ENCODE peak calls at places on chromosomes 4 and X, in nine cellular contexts. One of them, this sample, is unnamed.

GRCh38 chr4:177313263-177313662 is 3.6 kb downstream of the NEIL3 start:
- DNase-seq in Panc1: no peak
- DNase-seq in upper lobe of left lung: no peak
- DNase-seq in body of pancreas: no peak
- DNase-seq in IMR-90: peak; percentile 51
- DNase-seq in breast epithelium: no peak
- DNase-seq in left ventricle myocardium inferior: no peak
- DNase-seq in spleen: no peak
- DNase-seq in lower leg skin: no peak
- DNase-seq in this sample: peak; percentile 41

GRCh38 chr4:57110635-57111546 is 706 bp upstream of the IGFBP7 start:
- DNase-seq in IMR-90: peak; percentile 68
- DNase-seq in upper lobe of left lung: peak; percentile 3
- DNase-seq in spleen: peak; percentile 79
- DNase-seq in lower leg skin: peak; percentile 87
- DNase-seq in left ventricle myocardium inferior: peak; percentile 48
- DNase-seq in body of pancreas: peak; percentile 46
- DNase-seq in breast epithelium: peak; percentile 24
- DNase-seq in Panc1: no peak
- DNase-seq in this sample: peak; percentile 79

GRCh38 chr4:177687117-177687516 is 244.9 kb upstream of the AGA start:
- DNase-seq in body of pancreas: no peak
- DNase-seq in Panc1: no peak
- DNase-seq in spleen: no peak
- DNase-seq in upper lobe of left lung: no peak
- DNase-seq in lower leg skin: no peak
- DNase-seq in left ventricle myocardium inferior: no peak
- DNase-seq in IMR-90: no peak
- DNase-seq in breast epithelium: no peak
- DNase-seq in this sample: no peak

GRCh38 chrX:135345328-135345645 is 36.0 kb downstream of the ETDC start:
- DNase-seq in lower leg skin: peak; percentile 86
- DNase-seq in spleen: no peak
- DNase-seq in IMR-90: peak; percentile 49
- DNase-seq in Panc1: no peak
- DNase-seq in body of pancreas: peak; percentile 58
- DNase-seq in breast epithelium: no peak
- DNase-seq in left ventricle myocardium inferior: peak; percentile 45
- DNase-seq in upper lobe of left lung: no peak
- DNase-seq in this sample: peak; percentile 67

GRCh38 chrX:150236304-150236703 is 126.8 kb upstream of the MAMLD1 start:
- DNase-seq in Panc1: no peak
- DNase-seq in spleen: no peak
- DNase-seq in lower leg skin: peak; percentile 52
- DNase-seq in upper lobe of left lung: no peak
- DNase-seq in IMR-90: peak; percentile 44
- DNase-seq in breast epithelium: no peak
- DNase-seq in left ventricle myocardium inferior: no peak
- DNase-seq in body of pancreas: no peak
- DNase-seq in this sample: no peak

GRCh38 chr4:32061916-32062315 is 1341.7 kb downstream of the PCDH7 start:
- DNase-seq in body of pancreas: no peak
- DNase-seq in lower leg skin: no peak
- DNase-seq in IMR-90: no peak
- DNase-seq in breast epithelium: no peak
- DNase-seq in spleen: no peak
- DNase-seq in upper lobe of left lung: no peak
- DNase-seq in Panc1: no peak
- DNase-seq in left ventricle myocardium inferior: no peak
- DNase-seq in this sample: no peak

GRCh38 chrX:113906168-113906567 is 677.7 kb upstream of the HTR2C start:
- DNase-seq in body of pancreas: no peak
- DNase-seq in spleen: no peak
- DNase-seq in Panc1: no peak
- DNase-seq in IMR-90: no peak
- DNase-seq in lower leg skin: no peak
- DNase-seq in upper lobe of left lung: no peak
- DNase-seq in left ventricle myocardium inferior: no peak
- DNase-seq in breast epithelium: no peak
- DNase-seq in this sample: no peak

GRCh38 chr4:150972592-150972991 is 42.5 kb downstream of the LRBA start:
- DNase-seq in breast epithelium: no peak
- DNase-seq in Panc1: no peak
- DNase-seq in left ventricle myocardium inferior: no peak
- DNase-seq in lower leg skin: no peak
- DNase-seq in IMR-90: peak; percentile 32
- DNase-seq in body of pancreas: no peak
- DNase-seq in spleen: no peak
- DNase-seq in upper lobe of left lung: no peak
- DNase-seq in this sample: no peak

GRCh38 chrX:96752776-96753175 is 68.1 kb downstream of the DIAPH2 start:
- DNase-seq in IMR-90: no peak
- DNase-seq in upper lobe of left lung: no peak
- DNase-seq in left ventricle myocardium inferior: no peak
- DNase-seq in lower leg skin: no peak
- DNase-seq in breast epithelium: no peak
- DNase-seq in Panc1: no peak
- DNase-seq in spleen: no peak
- DNase-seq in body of pancreas: no peak
- DNase-seq in this sample: no peak

GRCh38 chr4:100367451-100367850 is 150.4 kb downstream of the EMCN start:
- DNase-seq in upper lobe of left lung: no peak
- DNase-seq in spleen: no peak
- DNase-seq in IMR-90: peak; percentile 63
- DNase-seq in left ventricle myocardium inferior: no peak
- DNase-seq in breast epithelium: no peak
- DNase-seq in Panc1: no peak
- DNase-seq in body of pancreas: no peak
- DNase-seq in lower leg skin: no peak
- DNase-seq in this sample: no peak

GRCh38 chr4:88101165-88101564 is 57.3 kb downstream of the ABCG2 start:
- DNase-seq in Panc1: no peak
- DNase-seq in spleen: no peak
- DNase-seq in lower leg skin: no peak
- DNase-seq in IMR-90: no peak
- DNase-seq in left ventricle myocardium inferior: no peak
- DNase-seq in breast epithelium: no peak
- DNase-seq in body of pancreas: peak; percentile 43
- DNase-seq in upper lobe of left lung: no peak
- DNase-seq in this sample: no peak

GRCh38 chr4:82561745-82562552 is at the start of gene TMEM150C:
- DNase-seq in upper lobe of left lung: peak; percentile 87
- DNase-seq in IMR-90: no peak
- DNase-seq in lower leg skin: no peak
- DNase-seq in spleen: no peak
- DNase-seq in body of pancreas: peak; percentile 15
- DNase-seq in left ventricle myocardium inferior: peak; percentile 43
- DNase-seq in breast epithelium: peak; percentile 22
- DNase-seq in Panc1: no peak
- DNase-seq in this sample: peak; percentile 11
- H3K4me3 ChIP-seq in upper lobe of left lung: peak within 1 kb of the TSS; percentile 75
- H3K4me3 ChIP-seq in IMR-90: peak within 1 kb of the TSS; percentile 68
- H3K4me3 ChIP-seq in lower leg skin: peak within 1 kb of the TSS; percentile 23
- H3K4me3 ChIP-seq in spleen: peak within 1 kb of the TSS; percentile 47
- H3K4me3 ChIP-seq in body of pancreas: peak within 1 kb of the TSS; percentile 53
- H3K4me3 ChIP-seq in left ventricle myocardium inferior: peak within 1 kb of the TSS; percentile 83
- H3K4me3 ChIP-seq in breast epithelium: peak within 1 kb of the TSS; percentile 93
- H3K4me3 ChIP-seq in Panc1: peak within 1 kb of the TSS; percentile 41
- H3K4me3 ChIP-seq in this sample: peak within 1 kb of the TSS; percentile 57

GRCh38 chr4:102543030-102543505 is 41.9 kb downstream of the NFKB1 start:
- DNase-seq in lower leg skin: no peak
- DNase-seq in body of pancreas: no peak
- DNase-seq in left ventricle myocardium inferior: no peak
- DNase-seq in IMR-90: no peak
- DNase-seq in upper lobe of left lung: no peak
- DNase-seq in Panc1: no peak
- DNase-seq in spleen: no peak
- DNase-seq in breast epithelium: no peak
- DNase-seq in this sample: no peak

GRCh38 chr4:102537280-102537679 is 36.1 kb downstream of the NFKB1 start:
- DNase-seq in IMR-90: peak; percentile 46
- DNase-seq in spleen: no peak
- DNase-seq in Panc1: no peak
- DNase-seq in upper lobe of left lung: no peak
- DNase-seq in lower leg skin: no peak
- DNase-seq in left ventricle myocardium inferior: no peak
- DNase-seq in breast epithelium: no peak
- DNase-seq in body of pancreas: no peak
- DNase-seq in this sample: no peak

GRCh38 chr4:102543529-102543928 is 42.4 kb downstream of the NFKB1 start:
- DNase-seq in upper lobe of left lung: no peak
- DNase-seq in left ventricle myocardium inferior: no peak
- DNase-seq in IMR-90: no peak
- DNase-seq in spleen: no peak
- DNase-seq in body of pancreas: no peak
- DNase-seq in breast epithelium: no peak
- DNase-seq in lower leg skin: no peak
- DNase-seq in Panc1: no peak
- DNase-seq in this sample: no peak

GRCh38 chr4:102546635-102547034 is 45.5 kb downstream of the NFKB1 start:
- DNase-seq in body of pancreas: no peak
- DNase-seq in spleen: no peak
- DNase-seq in Panc1: no peak
- DNase-seq in IMR-90: no peak
- DNase-seq in left ventricle myocardium inferior: no peak
- DNase-seq in breast epithelium: no peak
- DNase-seq in lower leg skin: no peak
- DNase-seq in upper lobe of left lung: no peak
- DNase-seq in this sample: no peak

DNA sequence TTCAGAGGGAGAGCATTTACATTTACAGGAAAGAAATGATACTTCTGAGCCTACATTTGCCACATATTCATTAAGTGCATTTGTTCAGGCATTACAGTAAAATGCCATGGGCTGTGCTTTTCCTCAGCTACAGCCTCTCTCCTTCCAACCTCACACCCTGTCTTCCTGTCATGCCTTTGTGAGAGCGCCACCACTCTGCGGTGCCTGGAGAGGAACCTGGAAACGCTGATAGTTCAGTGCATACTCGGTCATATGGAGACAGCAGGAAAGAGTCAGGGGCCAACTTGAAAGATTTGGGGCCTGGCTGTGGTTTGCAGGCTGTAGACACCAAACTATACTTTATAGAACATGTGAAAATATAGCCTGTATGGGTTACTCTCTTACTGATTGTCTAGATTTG is 40.5 kb downstream of the NFKB1 start:
- DNase-seq in lower leg skin: no peak
- DNase-seq in IMR-90: no peak
- DNase-seq in Panc1: no peak
- DNase-seq in spleen: no peak
- DNase-seq in body of pancreas: no peak
- DNase-seq in breast epithelium: no peak
- DNase-seq in upper lobe of left lung: no peak
- DNase-seq in left ventricle myocardium inferior: no peak
- DNase-seq in this sample: no peak
- TF ChIP-seq CTCF in lower leg skin: no peak
- TF ChIP-seq CTCF in IMR-90: no peak
- TF ChIP-seq CTCF in Panc1: no peak
- TF ChIP-seq CTCF in spleen: no peak
- TF ChIP-seq CTCF in body of pancreas: no peak
- TF ChIP-seq CTCF in breast epithelium: no peak
- TF ChIP-seq CTCF in upper lobe of left lung: no peak
- TF ChIP-seq CTCF in left ventricle myocardium inferior: no peak
- TF ChIP-seq CTCF in this sample: no peak

GRCh38 chrX:71998836-71999509 is 88.3 kb downstream of the NHSL2 start:
- DNase-seq in Panc1: no peak
- DNase-seq in upper lobe of left lung: no peak
- DNase-seq in IMR-90: no peak
- DNase-seq in spleen: no peak
- DNase-seq in body of pancreas: peak; percentile 27
- DNase-seq in lower leg skin: peak; percentile 82
- DNase-seq in left ventricle myocardium inferior: no peak
- DNase-seq in breast epithelium: no peak
- DNase-seq in this sample: peak; percentile 36
- H3K4me3 ChIP-seq in Panc1: no peak overlapping the region
- H3K4me3 ChIP-seq in upper lobe of left lung: no peak overlapping the region
- H3K4me3 ChIP-seq in IMR-90: no peak overlapping the region
- H3K4me3 ChIP-seq in spleen: no peak overlapping the region
- H3K4me3 ChIP-seq in body of pancreas: no peak overlapping the region
- H3K4me3 ChIP-seq in lower leg skin: no peak overlapping the region
- H3K4me3 ChIP-seq in left ventricle myocardium inferior: no peak overlapping the region
- H3K4me3 ChIP-seq in breast epithelium: no peak overlapping the region
- H3K4me3 ChIP-seq in this sample: no peak overlapping the region

DNA sequence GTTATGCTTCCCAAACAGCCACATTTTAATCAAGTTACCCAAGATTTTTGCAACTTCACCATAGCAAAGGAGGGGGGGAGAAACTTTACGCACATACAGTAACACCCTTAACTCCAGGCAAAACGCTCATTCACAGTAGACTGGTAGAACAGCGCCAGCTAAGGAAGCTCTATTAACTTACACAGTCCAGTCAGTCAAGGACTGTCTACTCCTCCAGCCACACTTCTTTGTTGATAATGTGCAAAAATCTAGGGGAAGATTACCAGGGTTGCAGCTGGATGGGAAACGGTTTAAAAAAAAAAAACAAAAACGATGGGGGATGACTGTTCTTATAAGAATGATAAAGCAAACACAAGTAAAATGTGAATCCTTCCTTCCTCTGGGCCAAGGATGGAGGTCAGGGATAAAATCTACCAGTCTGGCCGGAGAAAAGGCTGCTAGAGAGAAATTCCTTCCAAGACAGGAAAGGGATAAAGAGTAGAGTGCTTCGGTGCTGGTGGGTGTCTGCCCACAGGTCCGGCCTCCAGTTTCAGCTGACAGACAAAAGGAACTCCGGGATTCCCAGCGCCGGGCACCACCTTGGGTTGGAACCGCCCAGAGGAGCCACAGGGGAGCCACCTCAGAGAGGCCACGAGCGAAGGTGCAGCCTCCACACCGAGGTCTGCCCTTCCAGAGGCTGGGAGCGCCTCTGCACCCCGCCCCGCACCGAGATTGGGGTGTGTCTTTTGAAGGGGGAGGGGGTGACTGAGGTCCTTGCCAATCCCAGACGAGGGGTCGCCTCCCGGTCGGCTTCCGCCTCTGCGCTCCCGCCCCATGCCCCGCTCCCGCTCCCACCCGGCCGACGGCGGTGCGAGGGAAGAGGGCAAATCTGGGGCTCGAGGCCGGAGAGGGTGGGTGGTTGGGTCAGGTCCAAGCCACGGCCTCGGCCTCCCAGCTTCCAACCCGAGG is 789 bp downstream of the ANKRD50 start:
- DNase-seq in left ventricle myocardium inferior: no peak
- DNase-seq in breast epithelium: peak; percentile 27
- DNase-seq in spleen: no peak
- DNase-seq in Panc1: no peak
- DNase-seq in upper lobe of left lung: no peak
- DNase-seq in IMR-90: peak; percentile 79
- DNase-seq in lower leg skin: no peak
- DNase-seq in body of pancreas: peak; percentile 46
- DNase-seq in this sample: peak; percentile 76
- TF ChIP-seq CTCF in left ventricle myocardium inferior: no peak
- TF ChIP-seq CTCF in breast epithelium: no peak
- TF ChIP-seq CTCF in spleen: no peak
- TF ChIP-seq CTCF in Panc1: peak; percentile 44
- TF ChIP-seq CTCF in upper lobe of left lung: no peak
- TF ChIP-seq CTCF in IMR-90: peak; percentile 27
- TF ChIP-seq CTCF in lower leg skin: no peak
- TF ChIP-seq CTCF in body of pancreas: no peak
- TF ChIP-seq CTCF in this sample: peak; percentile 37

GRCh38 chr4:70709551-70710080 is 12.1 kb upstream of the RUFY3 start:
- DNase-seq in left ventricle myocardium inferior: no peak
- DNase-seq in Panc1: no peak
- DNase-seq in upper lobe of left lung: no peak
- DNase-seq in breast epithelium: no peak
- DNase-seq in IMR-90: no peak
- DNase-seq in body of pancreas: no peak
- DNase-seq in lower leg skin: no peak
- DNase-seq in spleen: no peak
- DNase-seq in this sample: no peak
- H3K4me3 ChIP-seq in left ventricle myocardium inferior: no peak overlapping the region
- H3K4me3 ChIP-seq in Panc1: peak overlapping the region; percentile 14
- H3K4me3 ChIP-seq in upper lobe of left lung: no peak overlapping the region
- H3K4me3 ChIP-seq in breast epithelium: no peak overlapping the region
- H3K4me3 ChIP-seq in IMR-90: no peak overlapping the region
- H3K4me3 ChIP-seq in body of pancreas: no peak overlapping the region
- H3K4me3 ChIP-seq in lower leg skin: no peak overlapping the region
- H3K4me3 ChIP-seq in spleen: no peak overlapping the region
- H3K4me3 ChIP-seq in this sample: no peak overlapping the region

This sample was measured in fibroblast of the aortic adventitia.